ENCODE peak calls at places on chromosomes 1 and 21, in four cellular contexts. S, M, F and W are unnamed samples.

GRCh38 chr1:29650476-29650875 is 414.2 kb downstream of the PTPRU start:
- DNase-seq in S (no peak), M (no peak), F (no peak), W (no peak)

GRCh38 chr1:154404984-154405761 is at the start of gene IL6R:
- DNase-seq in S (peak; percentile 95), M (peak; percentile 88), F (peak; percentile 86), W (peak; percentile 89)

GRCh38 chr1:10640079-10640578 is 156.3 kb downstream of the CASZ1 start:
- DNase-seq in S (no peak), M (peak; percentile 66), F (no peak), W (peak; percentile 52)

GRCh38 chr1:58584082-58584895 is 7.2 kb upstream of the TACSTD2 start:
- DNase-seq in S (peak; percentile 97), M (peak; percentile 55), F (no peak), W (no peak)

GRCh38 chr1:228317891-228318810 is 88.5 kb downstream of the TRIM11 start:
- DNase-seq in S (no peak), M (no peak), F (no peak), W (no peak)

GRCh38 chr1:41313661-41314131 is 47.5 kb upstream of the FOXO6 start:
- DNase-seq in S (peak; percentile 23), M (peak; percentile 80), F (peak; percentile 60), W (peak; percentile 56)

GRCh38 chr21:33651965-33652680 is 9.8 kb downstream of the ITSN1 start:
- DNase-seq in S (no peak), M (no peak), F (no peak), W (peak; percentile 37)

GRCh38 chr1:175646439-175647209 is 96.8 kb downstream of the TNR start:
- DNase-seq in S (no peak), M (no peak), F (no peak), W (no peak)

GRCh38 chr1:5297199-5297877 is 642.9 kb downstream of the AJAP1 start:
- DNase-seq in S (no peak), M (no peak), F (no peak), W (no peak)

GRCh38 chr21:16768096-16768495 is 744.7 kb upstream of the CXADR start:
- DNase-seq in S (peak; percentile 15), M (no peak), F (no peak), W (no peak)

GRCh38 chr1:227894831-227895451 is 52.8 kb downstream of the WNT9A start:
- DNase-seq in S (no peak), M (peak; percentile 0), F (peak; percentile 33), W (no peak)

GRCh38 chr21:36125513-36126121 is 9.3 kb upstream of the CBR3 start:
- DNase-seq in S (peak; percentile 59), M (no peak), F (peak; percentile 74), W (peak; percentile 76)

GRCh38 chr1:54302951-54303843 is 103.0 kb downstream of the SSBP3 start:
- DNase-seq in S (no peak), M (no peak), F (no peak), W (no peak)

GRCh38 chr1:62384276-62385005 is 52.4 kb upstream of the USP1 start:
- DNase-seq in S (peak; percentile 95), M (no peak), F (no peak), W (peak; percentile 70)

GRCh38 chr1:13737388-13737787 is 37.4 kb downstream of the PRDM2 start:
- DNase-seq in S (no peak), M (no peak), F (no peak), W (peak; percentile 70)

GRCh38 chr1:8238141-8239038 is 79.5 kb upstream of the SLC45A1 start:
- DNase-seq in S (peak; percentile 95), M (no peak), F (no peak), W (peak; percentile 28)

GRCh38 chr1:56911098-56911497 is 54.7 kb downstream of the C8B start:
- DNase-seq in S (peak; percentile 72), M (no peak), F (no peak), W (no peak)

GRCh38 chr21:41536827-41537103 is 28.8 kb upstream of the TMPRSS2 start:
- DNase-seq in S (no peak), M (no peak), F (no peak), W (no peak)

GRCh38 chr1:41618066-41618825 is 133.8 kb upstream of the EDN2 start:
- DNase-seq in S (peak; percentile 74), M (no peak), F (no peak), W (no peak)

GRCh38 chr1:59653968-59654367 is 160.8 kb upstream of the HOOK1 start:
- DNase-seq in S (peak; percentile 40), M (no peak), F (no peak), W (no peak)

GRCh38 chr1:173482683-173483082 is 5.5 kb downstream of the PRDX6 start:
- DNase-seq in S (no peak), M (no peak), F (no peak), W (no peak)

GRCh38 chr1:27876341-27877114 is 4.2 kb downstream of the THEMIS2 start:
- DNase-seq in S (no peak), M (no peak), F (no peak), W (no peak)

GRCh38 chr21:38120984-38121855 is 135.6 kb upstream of the KCNJ15 start:
- DNase-seq in S (no peak), M (peak; percentile 98), F (no peak), W (peak; percentile 74)

GRCh38 chr1:230517786-230518185 is 91.7 kb upstream of the PGBD5 start:
- DNase-seq in S (no peak), M (no peak), F (no peak), W (no peak)

GRCh38 chr21:45709127-45709526 is 65.6 kb downstream of the PCBP3 start:
- DNase-seq in S (peak; percentile 25), M (no peak), F (no peak), W (no peak)

GRCh38 chr1:199723557-199723956 is 304.0 kb upstream of the NR5A2 start:
- DNase-seq in S (peak; percentile 52), M (no peak), F (no peak), W (no peak)

GRCh38 chr21:28436286-28436932 is 556.3 kb downstream of the LTN1 start:
- DNase-seq in S (no peak), M (peak; percentile 1), F (no peak), W (no peak)

GRCh38 chr21:34744801-34745200 is 76.0 kb downstream of the CLIC6 start:
- DNase-seq in S (no peak), M (no peak), F (no peak), W (no peak)